ENCODE peak calls at places on chromosomes 13 and 19, in four cellular contexts. One of them, this sample, is unnamed.

GRCh38 chr19:42422092-42422575 is 5.1 kb downstream of the LIPE start:
- DNase-seq in HCT116: no peak
- DNase-seq in CD8-positive, alpha-beta T cell: no peak
- DNase-seq in cardiac muscle cell: no peak
- DNase-seq in this sample: no peak

GRCh38 chr19:53808710-53809125 is 15.4 kb downstream of the NLRP12 start:
- DNase-seq in cardiac muscle cell: peak; percentile 55
- DNase-seq in HCT116: peak; percentile 45
- DNase-seq in CD8-positive, alpha-beta T cell: no peak
- DNase-seq in this sample: peak; percentile 20

GRCh38 chr19:7265963-7266362 is 28.3 kb downstream of the INSR start:
- DNase-seq in HCT116: no peak
- DNase-seq in CD8-positive, alpha-beta T cell: no peak
- DNase-seq in cardiac muscle cell: no peak
- DNase-seq in this sample: no peak

GRCh38 chr13:31001647-31002046 is 69.2 kb downstream of the TEX26 start:
- DNase-seq in CD8-positive, alpha-beta T cell: no peak
- DNase-seq in HCT116: no peak
- DNase-seq in cardiac muscle cell: peak; percentile 6
- DNase-seq in this sample: no peak

GRCh38 chr19:21130097-21130775 is 11.6 kb upstream of the ZNF431 start:
- DNase-seq in cardiac muscle cell: no peak
- DNase-seq in CD8-positive, alpha-beta T cell: no peak
- DNase-seq in HCT116: no peak
- DNase-seq in this sample: no peak

GRCh38 chr13:50574731-50575130 is 268.8 kb downstream of the DLEU7 start:
- DNase-seq in CD8-positive, alpha-beta T cell: no peak
- DNase-seq in HCT116: no peak
- DNase-seq in cardiac muscle cell: no peak
- DNase-seq in this sample: no peak

GRCh38 chr19:5967994-5968430 is 9.9 kb downstream of the RANBP3 start:
- DNase-seq in HCT116: peak; percentile 50
- DNase-seq in cardiac muscle cell: peak; percentile 76
- DNase-seq in CD8-positive, alpha-beta T cell: peak; percentile 68
- DNase-seq in this sample: peak; percentile 79

GRCh38 chr13:41694902-41695301 is 237.6 kb downstream of the RGCC start:
- DNase-seq in CD8-positive, alpha-beta T cell: no peak
- DNase-seq in HCT116: peak; percentile 50
- DNase-seq in cardiac muscle cell: peak; percentile 61
- DNase-seq in this sample: peak; percentile 16

GRCh38 chr13:40666905-40667621 is 622 bp upstream of the FOXO1 start:
- DNase-seq in cardiac muscle cell: peak; percentile 86
- DNase-seq in CD8-positive, alpha-beta T cell: peak; percentile 44
- DNase-seq in HCT116: no peak
- DNase-seq in this sample: no peak

GRCh38 chr13:28140433-28141125 is 2.2 kb downstream of the PAN3 start:
- DNase-seq in cardiac muscle cell: no peak
- DNase-seq in HCT116: no peak
- DNase-seq in CD8-positive, alpha-beta T cell: no peak
- DNase-seq in this sample: no peak

GRCh38 chr13:39515231-39515630 is 87.8 kb downstream of the LHFPL6 start:
- DNase-seq in HCT116: no peak
- DNase-seq in cardiac muscle cell: no peak
- DNase-seq in CD8-positive, alpha-beta T cell: no peak
- DNase-seq in this sample: no peak
- H3K27me3 ChIP-seq in HCT116: peaks cover 5% of the 10 kb centered on the region
- H3K27me3 ChIP-seq in cardiac muscle cell: no peaks in the 10 kb centered on the region
- H3K27me3 ChIP-seq in CD8-positive, alpha-beta T cell: no peaks in the 10 kb centered on the region
- H3K27me3 ChIP-seq in this sample: no peaks in the 10 kb centered on the region

GRCh38 chr19:28785961-28786360 is 427.0 kb downstream of the UQCRFS1 start:
- DNase-seq in CD8-positive, alpha-beta T cell: no peak
- DNase-seq in HCT116: no peak
- DNase-seq in cardiac muscle cell: peak; percentile 11
- DNase-seq in this sample: no peak
- H3K4me1 ChIP-seq in CD8-positive, alpha-beta T cell: no peaks in the 10 kb centered on the region
- H3K4me1 ChIP-seq in HCT116: no peaks in the 10 kb centered on the region
- H3K4me1 ChIP-seq in cardiac muscle cell: peaks cover 14% of the 10 kb centered on the region
- H3K4me1 ChIP-seq in this sample: no peaks in the 10 kb centered on the region

GRCh38 chr19:55080121-55080914 is 4.6 kb downstream of the EPS8L1 start:
- DNase-seq in CD8-positive, alpha-beta T cell: peak; percentile 57
- DNase-seq in HCT116: peak; percentile 84
- DNase-seq in cardiac muscle cell: peak; percentile 75
- DNase-seq in this sample: peak; percentile 68
- H3K27me3 ChIP-seq in CD8-positive, alpha-beta T cell: peaks cover 20% of the 10 kb centered on the region
- H3K27me3 ChIP-seq in HCT116: no peaks in the 10 kb centered on the region
- H3K27me3 ChIP-seq in cardiac muscle cell: peaks cover 71% of the 10 kb centered on the region
- H3K27me3 ChIP-seq in this sample: no peaks in the 10 kb centered on the region

DNA sequence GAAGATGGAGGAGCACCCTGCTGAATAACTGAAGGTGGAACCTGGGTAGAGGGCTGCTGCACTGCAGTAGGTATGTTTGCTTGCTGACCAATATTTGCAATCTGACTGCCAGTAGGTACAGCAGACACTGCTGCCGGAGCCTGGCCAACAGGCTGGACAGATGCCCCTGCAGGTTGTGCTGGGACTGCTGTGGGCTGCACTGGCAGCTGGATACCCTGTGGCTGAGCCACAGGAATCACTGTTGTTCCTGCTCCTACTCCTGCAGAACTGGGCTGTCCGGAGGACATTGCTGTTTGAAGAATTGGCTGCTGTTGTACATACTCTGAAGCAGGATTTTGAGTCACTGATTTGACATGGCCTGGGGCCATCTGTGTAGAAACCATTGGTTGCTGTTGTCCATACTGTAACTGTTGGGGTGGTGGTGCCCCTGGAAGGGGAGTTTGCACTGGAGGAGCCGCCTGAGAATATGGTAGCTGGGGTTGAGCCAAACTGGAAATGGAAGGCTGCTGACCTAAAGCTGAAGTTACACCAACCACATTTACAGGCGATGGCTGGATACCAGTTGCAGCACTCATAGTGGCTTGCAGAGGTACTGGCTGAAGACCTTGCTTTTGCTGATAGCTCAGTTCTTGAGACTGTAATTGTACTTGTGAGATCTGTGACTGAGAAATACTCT is 2.2 kb downstream of the TSC22D1 start:
- DNase-seq in CD8-positive, alpha-beta T cell: no peak
- DNase-seq in cardiac muscle cell: peak; percentile 40
- DNase-seq in HCT116: no peak
- DNase-seq in this sample: peak; percentile 50
- H3K4me1 ChIP-seq in CD8-positive, alpha-beta T cell: peaks cover 45% of the 10 kb centered on the region
- H3K4me1 ChIP-seq in cardiac muscle cell: peaks cover 43% of the 10 kb centered on the region
- H3K4me1 ChIP-seq in HCT116: peaks cover 3% of the 10 kb centered on the region
- H3K4me1 ChIP-seq in this sample: peaks cover 44% of the 10 kb centered on the region

GRCh38 chr19:47022541-47023447 is 3.2 kb downstream of the NPAS1 start:
- DNase-seq in HCT116: no peak
- DNase-seq in cardiac muscle cell: no peak
- DNase-seq in CD8-positive, alpha-beta T cell: no peak
- DNase-seq in this sample: no peak
- H3K27me3 ChIP-seq in HCT116: no peaks in the 10 kb centered on the region
- H3K27me3 ChIP-seq in cardiac muscle cell: peaks cover 80% of the 10 kb centered on the region
- H3K27me3 ChIP-seq in CD8-positive, alpha-beta T cell: peaks cover 32% of the 10 kb centered on the region
- H3K27me3 ChIP-seq in this sample: no peaks in the 10 kb centered on the region

DNA sequence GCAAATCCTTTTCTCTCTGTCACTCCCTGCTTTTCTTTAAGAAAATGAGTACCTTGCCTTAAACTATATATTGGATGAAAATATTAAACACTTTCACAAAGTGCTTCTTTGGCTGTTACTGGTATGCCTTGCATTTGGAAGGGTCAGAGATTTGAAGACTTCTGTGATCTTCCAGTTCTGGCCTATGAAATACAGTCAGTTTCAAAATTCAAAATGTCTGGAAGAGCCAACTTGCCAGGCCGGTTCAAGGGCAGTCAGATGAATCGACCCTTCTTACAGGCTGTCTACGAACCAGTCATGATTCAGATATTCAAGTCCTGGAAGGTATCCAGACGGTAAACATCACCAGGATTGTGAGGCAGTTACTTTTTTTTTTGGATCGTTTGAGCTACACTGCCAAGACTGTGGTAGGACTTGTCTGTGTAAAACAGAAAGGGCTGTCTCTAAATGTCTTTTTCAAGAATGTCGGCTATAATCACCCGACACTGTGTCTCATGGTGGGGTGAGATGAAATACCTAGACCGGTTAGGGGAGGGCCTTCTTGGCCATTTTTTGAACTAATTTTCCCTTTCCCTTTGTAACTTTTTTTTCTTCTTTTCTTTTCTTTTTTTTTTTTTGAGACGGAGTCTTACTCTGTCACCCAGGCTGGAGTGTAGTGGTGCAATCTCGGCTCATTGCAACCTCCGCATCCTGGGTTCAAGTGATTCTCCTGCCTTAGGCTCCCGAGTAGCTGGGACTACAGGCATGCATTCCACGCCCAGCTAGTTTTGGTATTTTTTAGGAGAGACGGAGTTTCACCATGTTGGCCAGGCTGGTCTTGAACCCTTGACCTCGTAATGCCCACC is 11.2 kb downstream of the ACTN4 start:
- DNase-seq in CD8-positive, alpha-beta T cell: no peak
- DNase-seq in cardiac muscle cell: peak; percentile 61
- DNase-seq in HCT116: peak; percentile 83
- DNase-seq in this sample: no peak
- H3K4me1 ChIP-seq in CD8-positive, alpha-beta T cell: peaks cover 53% of the 10 kb centered on the region
- H3K4me1 ChIP-seq in cardiac muscle cell: peaks cover 77% of the 10 kb centered on the region
- H3K4me1 ChIP-seq in HCT116: peaks cover 93% of the 10 kb centered on the region
- H3K4me1 ChIP-seq in this sample: peaks cover 25% of the 10 kb centered on the region

DNA sequence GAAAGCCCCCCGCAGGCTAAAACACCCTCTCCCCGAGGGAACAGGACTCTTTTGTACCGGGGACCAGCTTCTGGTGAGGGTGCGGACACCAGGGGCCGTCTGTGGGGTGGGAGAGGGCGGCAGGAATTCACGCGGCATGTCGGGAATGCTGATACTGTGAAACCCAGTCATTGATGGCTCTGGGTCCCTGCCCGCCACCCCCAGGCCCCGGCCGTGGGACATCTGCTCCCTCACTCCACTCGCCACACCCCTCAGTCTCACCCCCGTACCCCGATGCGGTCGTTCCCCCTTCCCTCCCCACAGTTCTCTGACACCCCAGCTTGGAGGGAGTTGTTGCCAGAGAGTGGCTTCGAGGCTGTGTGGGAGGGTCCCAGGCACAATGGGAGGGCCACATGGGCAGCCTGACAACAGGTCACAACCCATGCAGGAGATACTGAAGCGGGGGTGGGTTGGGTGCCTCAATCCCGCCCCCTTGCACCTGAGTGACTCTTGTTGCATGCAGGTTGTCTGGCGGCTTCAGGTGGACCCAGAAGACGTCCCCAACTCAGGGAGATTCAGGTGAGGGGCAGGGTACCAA is 1.9 kb downstream of the MAG start:
- DNase-seq in CD8-positive, alpha-beta T cell: no peak
- DNase-seq in HCT116: no peak
- DNase-seq in cardiac muscle cell: no peak
- DNase-seq in this sample: no peak
- H3K27me3 ChIP-seq in CD8-positive, alpha-beta T cell: no peaks in the 10 kb centered on the region
- H3K27me3 ChIP-seq in HCT116: no peaks in the 10 kb centered on the region
- H3K27me3 ChIP-seq in cardiac muscle cell: no peaks in the 10 kb centered on the region
- H3K27me3 ChIP-seq in this sample: no peaks in the 10 kb centered on the region

GRCh38 chr19:14114854-14115253 is 2.7 kb downstream of the PRKACA start:
- DNase-seq in CD8-positive, alpha-beta T cell: peak; percentile 43
- DNase-seq in HCT116: no peak
- DNase-seq in cardiac muscle cell: peak; percentile 44
- DNase-seq in this sample: no peak

GRCh38 chr19:14114439-14114838 is 3.1 kb downstream of the PRKACA start:
- DNase-seq in HCT116: no peak
- DNase-seq in CD8-positive, alpha-beta T cell: no peak
- DNase-seq in cardiac muscle cell: no peak
- DNase-seq in this sample: no peak

GRCh38 chr19:14112051-14112808 is 5.3 kb downstream of the PRKACA start:
- DNase-seq in cardiac muscle cell: no peak
- DNase-seq in CD8-positive, alpha-beta T cell: no peak
- DNase-seq in HCT116: no peak
- DNase-seq in this sample: no peak

GRCh38 chr19:14112809-14113385 is 4.7 kb downstream of the PRKACA start:
- DNase-seq in cardiac muscle cell: no peak
- DNase-seq in HCT116: no peak
- DNase-seq in CD8-positive, alpha-beta T cell: no peak
- DNase-seq in this sample: no peak

DNA sequence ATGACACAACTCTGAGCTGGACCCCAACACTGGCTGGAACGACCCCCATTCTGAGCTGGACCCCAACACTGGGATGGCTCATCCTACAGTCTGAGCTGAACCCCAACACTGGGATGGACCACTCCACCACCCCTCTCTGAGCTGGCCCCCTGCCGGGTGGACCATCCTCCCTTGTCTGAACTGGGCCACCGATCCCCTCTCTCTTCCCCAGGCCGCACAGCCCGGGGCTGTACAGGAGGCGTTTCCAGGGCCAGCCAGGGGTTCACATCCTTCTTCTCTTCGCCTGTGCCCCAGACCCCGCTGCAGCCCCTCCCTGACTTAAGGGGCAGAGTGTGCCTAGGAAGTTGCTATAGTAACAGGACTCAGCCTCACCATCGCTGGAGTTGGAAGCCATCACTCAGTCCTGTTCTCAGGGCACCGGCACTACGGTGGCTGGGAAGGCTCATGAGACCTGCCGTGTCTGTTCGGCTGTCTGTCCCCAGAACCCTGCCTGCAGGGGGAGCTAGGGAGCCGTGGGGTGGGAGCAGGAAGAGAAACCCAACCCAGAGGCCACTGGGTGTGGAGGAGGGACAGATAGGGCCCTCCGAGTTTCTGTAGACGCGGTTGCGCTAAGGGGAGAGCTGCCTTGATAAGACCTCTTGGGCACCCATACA is 3.7 kb downstream of the PRKACA start:
- DNase-seq in HCT116: peak; percentile 87
- DNase-seq in cardiac muscle cell: no peak
- DNase-seq in CD8-positive, alpha-beta T cell: peak; percentile 22
- DNase-seq in this sample: peak; percentile 49
- H3K4me1 ChIP-seq in HCT116: peaks cover 31% of the 10 kb centered on the region
- H3K4me1 ChIP-seq in cardiac muscle cell: peaks cover 36% of the 10 kb centered on the region
- H3K4me1 ChIP-seq in CD8-positive, alpha-beta T cell: peaks cover 45% of the 10 kb centered on the region
- H3K4me1 ChIP-seq in this sample: peaks cover 12% of the 10 kb centered on the region

DNA sequence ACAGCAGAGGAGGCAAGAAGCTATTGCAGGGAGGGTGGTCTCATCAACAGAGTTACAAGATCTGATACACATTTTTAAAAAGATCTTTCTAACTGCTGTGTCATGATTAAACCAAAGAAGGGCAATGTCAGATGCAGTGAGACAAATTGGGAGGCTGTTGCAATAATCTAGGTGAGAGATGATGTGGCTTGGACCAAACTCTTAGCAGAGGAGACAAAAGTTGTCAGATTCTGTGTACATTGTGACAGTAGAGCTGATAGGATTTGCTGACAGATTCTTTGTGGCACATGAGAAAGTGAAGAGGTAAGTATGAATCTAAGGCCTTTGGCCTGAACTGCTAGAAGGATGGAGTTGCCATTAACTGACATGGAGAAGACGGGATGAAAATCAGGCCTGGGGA is 12.9 kb upstream of the LRRC63 start:
- DNase-seq in HCT116: no peak
- DNase-seq in CD8-positive, alpha-beta T cell: no peak
- DNase-seq in cardiac muscle cell: no peak
- DNase-seq in this sample: no peak
- H3K27me3 ChIP-seq in HCT116: no peaks in the 10 kb centered on the region
- H3K27me3 ChIP-seq in CD8-positive, alpha-beta T cell: no peaks in the 10 kb centered on the region
- H3K27me3 ChIP-seq in cardiac muscle cell: no peaks in the 10 kb centered on the region
- H3K27me3 ChIP-seq in this sample: no peaks in the 10 kb centered on the region

This sample was measured in HAP-1.